ENCODE peak calls at places on chromosomes 11 and 22, in ten cellular contexts. R is fibroblast of lung, T is colonic mucosa, W is mesendoderm, V is Karpas-422, L is upper lobe of right lung, C is Peyer's patch, F is neuronal stem cell, K is A549, D is transverse colon. N is an unnamed sample.

GRCh38 chr11:107988397-107989158 is 20.1 kb upstream of the CUL5 start:
- DNase-seq in R (no peak), T (no peak), W (no peak), V (no peak), L (no peak), C (no peak), F (no peak), K (no peak), D (no peak), N (no peak)

GRCh38 chr11:18036456-18036855 is 9.6 kb downstream of the TPH1 start:
- DNase-seq in R (no peak), T (no peak), W (no peak), V (no peak), L (no peak), C (no peak), F (no peak), K (no peak), D (no peak), N (no peak)

GRCh38 chr11:3126207-3126865 is 38.8 kb downstream of the OSBPL5 start:
- DNase-seq in R (no peak), T (peak; percentile 94), W (no peak), V (no peak), L (peak; percentile 73), C (peak; percentile 84), F (no peak), K (no peak), D (peak; percentile 93), N (no peak)

GRCh38 chr11:125338886-125339811 is 156.9 kb downstream of the FEZ1 start:
- DNase-seq in R (peak; percentile 21), T (no peak), W (no peak), V (no peak), L (peak; percentile 53), C (no peak), F (no peak), K (no peak), D (no peak), N (no peak)

GRCh38 chr22:21105294-21105693 is 59.5 kb downstream of the LRRC74B start:
- DNase-seq in R (no peak), T (no peak), W (no peak), V (no peak), L (no peak), C (no peak), F (no peak), K (no peak), D (no peak), N (no peak)

GRCh38 chr22:37259540-37260029 is 15.5 kb upstream of the RAC2 start:
- DNase-seq in R (peak; percentile 53), T (no peak), W (peak; percentile 85), V (no peak), L (peak; percentile 52), C (peak; percentile 61), F (no peak), K (peak; percentile 57), D (no peak), N (no peak)

GRCh38 chr11:774873-775592 is 2.3 kb downstream of the GATD1 start:
- DNase-seq in R (no peak), T (no peak), W (no peak), V (no peak), L (peak; percentile 64), C (no peak), F (no peak), K (no peak), D (no peak), N (no peak)

GRCh38 chr22:37079668-37080171 is 28.2 kb downstream of the KCTD17 start:
- DNase-seq in R (peak; percentile 9), T (no peak), W (peak; percentile 67), V (no peak), L (no peak), C (peak; percentile 86), F (no peak), K (no peak), D (peak; percentile 48), N (no peak)

GRCh38 chr11:69834251-69834650 is 15.0 kb upstream of the FGF3 start:
- DNase-seq in R (no peak), T (no peak), W (no peak), V (no peak), L (peak; percentile 49), C (peak; percentile 36), F (no peak), K (no peak), D (no peak), N (no peak)

GRCh38 chr11:8219257-8220021 is 44.2 kb downstream of the LMO1 start:
- DNase-seq in R (peak; percentile 59), T (peak; percentile 58), W (peak; percentile 87), V (peak; percentile 63), L (no peak), C (peak; percentile 79), F (no peak), K (peak; percentile 70), D (peak; percentile 70), N (peak; percentile 15)

GRCh38 chr11:71294846-71295600 is 42.6 kb upstream of the SHANK2 start:
- DNase-seq in R (no peak), T (peak; percentile 10), W (no peak), V (no peak), L (no peak), C (no peak), F (no peak), K (no peak), D (no peak), N (no peak)

GRCh38 chr11:69215784-69216415 is 60.2 kb downstream of the SMIM38 start:
- DNase-seq in R (peak; percentile 52), T (no peak), W (no peak), V (no peak), L (no peak), C (peak; percentile 42), F (no peak), K (peak; percentile 51), D (no peak), N (peak; percentile 10)

GRCh38 chr11:34302046-34302921 is 55.5 kb downstream of the ABTB2 start:
- DNase-seq in R (peak; percentile 92), T (no peak), W (peak; percentile 97), V (no peak), L (no peak), C (no peak), F (no peak), K (no peak), D (no peak), N (peak; percentile 85)

GRCh38 chr22:49964493-49965290 is 4.1 kb downstream of the PIM3 start:
- DNase-seq in R (no peak), T (peak; percentile 19), W (no peak), V (no peak), L (peak; percentile 63), C (peak; percentile 45), F (no peak), K (no peak), D (peak; percentile 17), N (no peak)

GRCh38 chr11:36469881-36470802 is 39.9 kb downstream of the TRAF6 start:
- DNase-seq in R (peak; percentile 37), T (no peak), W (no peak), V (no peak), L (no peak), C (no peak), F (no peak), K (no peak), D (no peak), N (no peak)

GRCh38 chr11:76637491-76638266 is 32.9 kb downstream of the LRRC32 start:
- DNase-seq in R (no peak), T (no peak), W (no peak), V (peak; percentile 93), L (peak; percentile 75), C (peak; percentile 86), F (no peak), K (no peak), D (peak; percentile 32), N (no peak)

GRCh38 chr22:40747361-40747760 is 68.1 kb downstream of the MCHR1 start:
- DNase-seq in R (no peak), T (no peak), W (no peak), V (peak; percentile 45), L (no peak), C (no peak), F (no peak), K (no peak), D (no peak), N (no peak)

GRCh38 chr11:61295596-61295926 is 445 bp upstream of the VWCE start:
- DNase-seq in R (no peak), T (no peak), W (no peak), V (no peak), L (no peak), C (no peak), F (no peak), K (no peak), D (peak; percentile 11), N (no peak)
- H3K4me3 ChIP-seq in R (peak overlapping the region; percentile 47), T (no peak overlapping the region), W (no peak overlapping the region), V (no peak overlapping the region), L (peak overlapping the region; percentile 53), C (peak overlapping the region; percentile 66), F (peak overlapping the region; percentile 86), K (no peak overlapping the region), D (peak overlapping the region; percentile 64), N (peak overlapping the region; percentile 65)

GRCh38 chr11:44191322-44192014 is 96.0 kb downstream of the EXT2 start:
- DNase-seq in R (no peak), T (no peak), W (no peak), V (no peak), L (no peak), C (no peak), F (peak; percentile 18), K (no peak), D (no peak), N (no peak)

GRCh38 chr11:44192015-44192380 is 96.5 kb downstream of the EXT2 start:
- DNase-seq in R (no peak), T (no peak), W (no peak), V (no peak), L (no peak), C (no peak), F (no peak), K (no peak), D (no peak), N (no peak)

GRCh38 chr11:44189986-44190882 is 94.8 kb downstream of the EXT2 start:
- DNase-seq in R (peak; percentile 9), T (no peak), W (no peak), V (no peak), L (no peak), C (no peak), F (no peak), K (no peak), D (no peak), N (no peak)

GRCh38 chr11:44190883-44191230 is 95.4 kb downstream of the EXT2 start:
- DNase-seq in R (no peak), T (no peak), W (peak; percentile 51), V (no peak), L (no peak), C (no peak), F (no peak), K (no peak), D (no peak), N (no peak)

GRCh38 chr11:44192701-44193100 is 97.2 kb downstream of the EXT2 start:
- DNase-seq in R (no peak), T (no peak), W (no peak), V (no peak), L (no peak), C (no peak), F (no peak), K (no peak), D (no peak), N (no peak)
- H3K27ac ChIP-seq in R (no peak overlapping the region), T (no peak overlapping the region), W (no peak overlapping the region), V (no peak overlapping the region), L (no peak overlapping the region), C (no peak overlapping the region), F (no peak overlapping the region), K (no peak overlapping the region), D (no peak overlapping the region), N (no peak overlapping the region)

GRCh38 chr22:39242389-39242808 is 2.4 kb downstream of the PDGFB start:
- DNase-seq in R (no peak), T (no peak), W (no peak), V (no peak), L (no peak), C (no peak), F (no peak), K (no peak), D (no peak), N (no peak)
- H3K4me3 ChIP-seq in R (no peak overlapping the region), T (peak overlapping the region; percentile 32), W (peak overlapping the region; percentile 49), V (no peak overlapping the region), L (peak overlapping the region; percentile 58), C (peak overlapping the region; percentile 59), F (peak overlapping the region; percentile 83), K (peak overlapping the region; percentile 54), D (peak overlapping the region; percentile 54), N (no peak overlapping the region)

GRCh38 chr22:45861259-45861658 is 115.7 kb downstream of the WNT7B start:
- DNase-seq in R (no peak), T (no peak), W (no peak), V (no peak), L (no peak), C (no peak), F (no peak), K (peak; percentile 44), D (no peak), N (no peak)
- H3K27ac ChIP-seq in R (no peak overlapping the region), T (no peak overlapping the region), W (no peak overlapping the region), V (no peak overlapping the region), L (no peak overlapping the region), C (no peak overlapping the region), F (no peak overlapping the region), K (peak overlapping the region; percentile 93), D (no peak overlapping the region), N (no peak overlapping the region)